ENCODE peak calls at places on chromosome 12, in ten cellular contexts. V is NCI-H446; L is CMK; N is D341Med; S is ureter; Y is activated naive CD4-positive, alpha-beta T cell; D is stimulated activated CD4-positive, alpha-beta T cell treated with anti-CD3 and anti-CD28 coated beads, Interleukin-1b, Interleukin-23, amount 100 ng/mL, for 24 hours; A is iPS-NIHi11; P is stimulated activated CD8-positive, alpha-beta memory T cell treated with anti-CD3 and anti-CD28 coated beads, Interleukin-4, amount 100 ng/mL, for 24 hours; U is DMS153. W is an unnamed sample.

GRCh38 chr12:103493199-103493598 is 2.6 kb downstream of the C12orf42 start:
- DNase-seq in V (no peak), L (no peak), N (no peak), S (no peak), Y (no peak), D (no peak), A (no peak), P (no peak), U (no peak), W (no peak)

GRCh38 chr12:6202846-6203245 is 2.6 kb downstream of the CD9 start:
- DNase-seq in V (no peak), L (no peak), N (no peak), S (no peak), Y (no peak), D (no peak), A (no peak), P (no peak), U (no peak), W (no peak)

GRCh38 chr12:67676624-67677023 is 28.1 kb downstream of the DYRK2 start:
- DNase-seq in V (no peak), L (no peak), N (no peak), S (no peak), Y (no peak), D (no peak), A (no peak), P (no peak), U (no peak), W (no peak)

GRCh38 chr12:43578782-43579181 is 26.8 kb upstream of the ADAMTS20 start:
- DNase-seq in V (no peak), L (no peak), N (no peak), S (no peak), Y (no peak), D (no peak), A (no peak), P (no peak), U (no peak), W (no peak)

GRCh38 chr12:114447274-114447716 is 41.4 kb upstream of the TBX5 start:
- DNase-seq in V (no peak), L (no peak), N (no peak), S (no peak), Y (no peak), D (no peak), A (peak; percentile 54), P (no peak), U (no peak), W (no peak)

GRCh38 chr12:79371226-79371625 is 319.5 kb downstream of the PAWR start:
- DNase-seq in V (peak; percentile 7), L (no peak), N (no peak), S (no peak), Y (no peak), D (no peak), A (no peak), P (no peak), U (no peak), W (no peak)

GRCh38 chr12:103672401-103673119 is 85.5 kb downstream of the STAB2 start:
- DNase-seq in V (no peak), L (no peak), N (no peak), S (no peak), Y (no peak), D (no peak), A (no peak), P (no peak), U (no peak), W (no peak)

GRCh38 chr12:2192231-2192630 is 139.4 kb downstream of the CACNA1C start:
- DNase-seq in V (no peak), L (no peak), N (no peak), S (no peak), Y (no peak), D (no peak), A (no peak), P (no peak), U (no peak), W (no peak)

GRCh38 chr12:109582636-109583035 is 9.0 kb downstream of the MVK start:
- DNase-seq in V (no peak), L (no peak), N (no peak), S (peak; percentile 72), Y (no peak), D (no peak), A (peak; percentile 56), P (no peak), U (no peak), W (no peak)

GRCh38 chr12:89762498-89763170 is 54.0 kb upstream of the ATP2B1 start:
- DNase-seq in V (no peak), L (no peak), N (no peak), S (no peak), Y (no peak), D (no peak), A (no peak), P (no peak), U (no peak), W (no peak)